ENCODE peak calls at places on chromosomes 13 and 19, in six cellular contexts. T, V, U, H, A and J are unnamed samples.
A peak's percentile ranks its signal among the peaks of the same experiment; 100 is the strongest.

GRCh38 chr19:45515081-45515624 is 7.9 kb downstream of the VASP start:
- DNase-seq in T (no peak), V (no peak), U (no peak), H (no peak), A (no peak), J (no peak)

GRCh38 chr19:41811036-41811435 is 14.6 kb downstream of the CEACAM3 start:
- DNase-seq in T (no peak), V (no peak), U (no peak), H (no peak), A (no peak), J (no peak)

GRCh38 chr13:94249512-94249911 is 230.0 kb downstream of the DCT start:
- DNase-seq in T (no peak), V (peak; percentile 86), U (peak; percentile 64), H (no peak), A (peak; percentile 48), J (no peak)

GRCh38 chr19:45331411-45331810 is 8.7 kb upstream of the CKM start:
- DNase-seq in T (no peak), V (no peak), U (peak; percentile 61), H (no peak), A (no peak), J (peak; percentile 23)

GRCh38 chr13:48500652-48501197 is 32.2 kb downstream of the RCBTB2 start:
- DNase-seq in T (peak; percentile 74), V (peak; percentile 72), U (no peak), H (no peak), A (peak; percentile 90), J (no peak)

GRCh38 chr19:36009633-36010379 is 1.2 kb upstream of the SYNE4 start:
- DNase-seq in T (no peak), V (no peak), U (no peak), H (no peak), A (no peak), J (no peak)

GRCh38 chr13:60627071-60627686 is 230.2 kb downstream of the TDRD3 start:
- DNase-seq in T (no peak), V (peak; percentile 22), U (peak; percentile 57), H (peak; percentile 79), A (peak; percentile 10), J (peak; percentile 72)

GRCh38 chr19:30155529-30156200 is 213.6 kb downstream of the URI1 start:
- DNase-seq in T (no peak), V (no peak), U (no peak), H (no peak), A (no peak), J (no peak)

GRCh38 chr13:46207828-46208227 is 3.9 kb upstream of the LRRC63 start:
- DNase-seq in T (no peak), V (no peak), U (no peak), H (no peak), A (no peak), J (peak; percentile 27)

GRCh38 chr19:18975864-18976263 is 34.8 kb upstream of the HOMER3 start:
- DNase-seq in T (no peak), V (no peak), U (no peak), H (no peak), A (no peak), J (peak; percentile 61)

GRCh38 chr19:38978315-38978689 is 2.8 kb upstream of the FBXO17 start:
- DNase-seq in T (no peak), V (no peak), U (no peak), H (no peak), A (no peak), J (no peak)

GRCh38 chr13:43487459-43487858 is 299.3 kb downstream of the ENOX1 start:
- DNase-seq in T (no peak), V (no peak), U (no peak), H (no peak), A (peak; percentile 9), J (no peak)

GRCh38 chr19:17242431-17243208 is 3.1 kb downstream of the NR2F6 start:
- DNase-seq in T (no peak), V (no peak), U (no peak), H (no peak), A (no peak), J (no peak)

GRCh38 chr13:23558675-23559536 is 11.3 kb upstream of the TNFRSF19 start:
- DNase-seq in T (peak; percentile 73), V (peak; percentile 78), U (peak; percentile 34), H (no peak), A (peak; percentile 88), J (peak; percentile 100)

GRCh38 chr13:33657274-33657673 is 160.7 kb upstream of the RFC3 start:
- DNase-seq in T (no peak), V (no peak), U (no peak), H (no peak), A (no peak), J (no peak)

GRCh38 chr13:101845501-101846012 is 393.1 kb downstream of the ITGBL1 start:
- DNase-seq in T (no peak), V (peak; percentile 45), U (no peak), H (no peak), A (no peak), J (peak; percentile 76)

GRCh38 chr13:84192125-84192524 is 309.9 kb upstream of the SLITRK1 start:
- DNase-seq in T (peak; percentile 10), V (peak; percentile 95), U (no peak), H (no peak), A (no peak), J (no peak)

GRCh38 chr13:80523134-80523533 is 182.2 kb upstream of the SPRY2 start:
- DNase-seq in T (no peak), V (no peak), U (no peak), H (no peak), A (no peak), J (no peak)